ENCODE peak calls at places on chromosomes 5 and 9, in five cellular contexts. P is H1, Q is K562, B is GM12878, W is HepG2. T is an unnamed sample.

GRCh38 chr9:1005043-1005667 is 28.7 kb downstream of the DMRT3 start:
- DNase-seq in Q (peak; percentile 7), B (peak; percentile 53), P (no peak), W (peak; percentile 47), T (peak; percentile 24)

GRCh38 chr5:116492016-116492623 is 82.5 kb downstream of the SEMA6A start:
- DNase-seq in W (peak; percentile 26), Q (no peak), B (no peak), P (no peak), T (no peak)

GRCh38 chr9:137138701-137139467 is at the start of gene GRIN1:
- DNase-seq in W (no peak), P (no peak), Q (peak; percentile 79), B (no peak), T (no peak)

GRCh38 chr5:110463116-110463515 is 263.4 kb downstream of the TMEM232 start:
- DNase-seq in Q (no peak), P (no peak), W (no peak), B (no peak), T (no peak)

GRCh38 chr5:148374693-148375360 is 8.9 kb upstream of the FBXO38 start:
- DNase-seq in P (peak; percentile 29), Q (peak; percentile 38), B (no peak), W (peak; percentile 72), T (peak; percentile 45)

GRCh38 chr9:133990366-133991210 is 1.5 kb downstream of the VAV2 start:
- DNase-seq in Q (no peak), W (peak; percentile 93), B (no peak), P (no peak), T (peak; percentile 21)

GRCh38 chr5:56580864-56581263 is 234.5 kb upstream of the MAP3K1 start:
- DNase-seq in B (no peak), W (no peak), Q (no peak), P (no peak), T (no peak)

GRCh38 chr5:68246802-68247201 is 31.2 kb downstream of the PIK3R1 start:
- DNase-seq in Q (no peak), P (no peak), W (no peak), B (no peak), T (no peak)

GRCh38 chr9:7382365-7382764 is 417.2 kb downstream of the DMAC1 start:
- DNase-seq in B (no peak), W (no peak), P (no peak), Q (no peak), T (no peak)

GRCh38 chr5:152595327-152595890 is 190.3 kb upstream of the NMUR2 start:
- DNase-seq in P (no peak), B (no peak), Q (no peak), W (no peak), T (no peak)

GRCh38 chr5:128356011-128356410 is 182.0 kb downstream of the FBN2 start:
- DNase-seq in W (no peak), Q (no peak), B (no peak), P (no peak), T (no peak)

GRCh38 chr9:100580255-100580654 is 2.4 kb downstream of the CAVIN4 start:
- DNase-seq in W (no peak), B (no peak), Q (no peak), P (no peak), T (no peak)

GRCh38 chr5:151126199-151126645 is 31.4 kb downstream of the ANXA6 start:
- DNase-seq in Q (peak; percentile 89), B (peak; percentile 66), P (peak; percentile 29), W (peak; percentile 68), T (peak; percentile 38)

GRCh38 chr5:167284491-167284890 is 1007.0 kb upstream of the WWC1 start:
- DNase-seq in Q (no peak), P (no peak), W (no peak), B (no peak), T (no peak)

GRCh38 chr5:16774806-16775205 is 158.0 kb upstream of the RETREG1 start:
- DNase-seq in B (no peak), W (peak; percentile 59), P (no peak), Q (no peak), T (no peak)

GRCh38 chr9:125538092-125538473 is 168.9 kb downstream of the MAPKAP1 start:
- DNase-seq in B (no peak), Q (no peak), P (no peak), W (peak; percentile 84), T (peak; percentile 74)

GRCh38 chr9:125663127-125663526 is 43.9 kb downstream of the MAPKAP1 start:
- DNase-seq in Q (no peak), B (no peak), P (no peak), W (no peak), T (peak; percentile 68)

GRCh38 chr9:21994526-21994995 is at the start of gene CDKN2B-AS1:
- DNase-seq in P (no peak), B (no peak), Q (no peak), W (no peak), T (peak; percentile 65)

GRCh38 chr5:169599451-169599850 is 15.9 kb downstream of the SPDL1 start:
- DNase-seq in B (no peak), Q (no peak), P (no peak), W (no peak), T (no peak)

GRCh38 chr5:178338126-178338749 is 105.6 kb upstream of the PHYKPL start:
- DNase-seq in B (no peak), Q (no peak), W (no peak), P (no peak), T (no peak)

GRCh38 chr5:180658774-180659564 is 9.6 kb upstream of the FLT4 start:
- DNase-seq in Q (no peak), P (no peak), W (no peak), B (no peak), T (no peak)

GRCh38 chr9:131279196-131279926 is 3.1 kb upstream of the FAM78A start:
- DNase-seq in P (no peak), Q (peak; percentile 64), B (no peak), W (no peak), T (no peak)

GRCh38 chr5:172293054-172293744 is 9.6 kb upstream of the UBTD2 start:
- DNase-seq in P (peak; percentile 27), W (peak; percentile 80), Q (peak; percentile 19), B (no peak), T (peak; percentile 63)

GRCh38 chr5:91386120-91386519 is 3.0 kb upstream of the ARRDC3 start:
- DNase-seq in P (no peak), W (no peak), Q (no peak), B (no peak), T (no peak)

GRCh38 chr9:104269996-104270963 is 176.2 kb downstream of the SMC2 start:
- DNase-seq in B (no peak), Q (no peak), W (peak; percentile 33), P (no peak), T (no peak)
- TF ChIP-seq SIN3A in B (no peak), Q (no peak), W (no peak), P (no peak), T (no peak)

GRCh38 chr5:176386491-176386890 is 1.9 kb downstream of the NOP16 start:
- DNase-seq in W (no peak), B (no peak), Q (no peak), P (no peak), T (no peak)

GRCh38 chr5:176388003-176388340 is 426 bp downstream of the NOP16 start:
- DNase-seq in B (no peak), W (peak; percentile 31), P (no peak), Q (peak; percentile 72), T (no peak)

GRCh38 chr5:176387384-176387925 is 943 bp downstream of the NOP16 start:
- DNase-seq in Q (no peak), B (no peak), P (no peak), W (no peak), T (no peak)

GRCh38 chr5:176389114-176389768 is 690 bp downstream of the HIGD2A start:
- DNase-seq in P (no peak), Q (peak; percentile 91), W (no peak), B (no peak), T (no peak)

GRCh38 chr5:176388341-176389113 is at the start of the genes HIGD2A and NOP16:
- DNase-seq in B (peak; percentile 97), W (peak; percentile 98), Q (peak; percentile 84), P (peak; percentile 93), T (peak; percentile 98)
- TF ChIP-seq POLR2A in B (peak; percentile 90), W (peak; percentile 78), Q (peak; percentile 95), P (peak; percentile 87), T (peak; percentile 80)

DNA sequence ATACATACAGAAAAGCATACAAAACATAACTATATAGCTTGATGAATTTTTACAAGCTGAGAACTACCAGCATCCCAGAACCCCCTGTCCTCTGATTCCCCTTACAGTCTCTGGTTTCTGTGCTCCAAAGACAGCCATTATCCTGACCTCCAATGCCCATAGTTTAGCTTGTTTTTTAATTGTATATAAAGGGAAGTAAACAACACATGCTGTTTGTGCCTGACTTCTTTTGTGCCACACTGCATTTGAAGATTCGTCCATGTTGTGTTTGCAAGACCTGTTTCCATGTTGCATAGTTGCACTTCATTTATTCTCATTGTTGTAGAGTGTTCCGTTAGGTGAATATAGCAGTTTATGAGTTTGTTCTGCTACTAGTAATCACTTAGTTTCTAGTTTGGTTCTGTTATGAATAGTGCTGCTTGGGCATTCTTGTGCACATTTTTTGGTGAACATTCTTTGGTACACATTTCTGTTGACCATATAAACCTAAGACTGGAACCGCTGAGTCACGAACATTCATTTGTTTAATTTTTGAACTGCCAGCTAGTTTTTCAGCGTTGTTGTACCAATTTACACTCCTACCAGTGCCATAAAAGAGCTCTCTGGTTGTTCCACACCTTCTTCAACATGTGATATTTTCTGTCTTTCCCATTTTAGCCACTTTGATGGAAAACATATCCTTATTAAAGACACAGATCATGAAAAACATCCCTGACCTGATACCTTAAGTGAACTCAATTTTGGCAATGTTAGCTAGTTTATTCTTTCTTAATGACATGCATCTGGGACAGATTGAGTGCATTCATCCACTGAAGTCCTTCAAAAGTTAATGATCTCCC is 78.1 kb upstream of the ANXA1 start:
- DNase-seq in B (no peak), W (no peak), P (no peak), Q (no peak), T (no peak)
- TF ChIP-seq SIN3A in B (no peak), W (no peak), P (no peak), Q (no peak), T (no peak)

GRCh38 chr5:10604975-10605374 is 41.1 kb downstream of the ANKRD33B start:
- DNase-seq in Q (no peak), P (no peak), W (no peak), B (no peak), T (no peak)

GRCh38 chr5:10601246-10602030 is 37.6 kb downstream of the ANKRD33B start:
- DNase-seq in W (peak; percentile 47), Q (peak; percentile 49), B (no peak), P (no peak), T (peak; percentile 16)

GRCh38 chr5:10599828-10600227 is 36.0 kb downstream of the ANKRD33B start:
- DNase-seq in B (no peak), Q (no peak), P (no peak), W (no peak), T (no peak)

GRCh38 chr5:10600629-10601245 is 36.9 kb downstream of the ANKRD33B start:
- DNase-seq in B (no peak), P (no peak), Q (no peak), W (no peak), T (no peak)

DNA sequence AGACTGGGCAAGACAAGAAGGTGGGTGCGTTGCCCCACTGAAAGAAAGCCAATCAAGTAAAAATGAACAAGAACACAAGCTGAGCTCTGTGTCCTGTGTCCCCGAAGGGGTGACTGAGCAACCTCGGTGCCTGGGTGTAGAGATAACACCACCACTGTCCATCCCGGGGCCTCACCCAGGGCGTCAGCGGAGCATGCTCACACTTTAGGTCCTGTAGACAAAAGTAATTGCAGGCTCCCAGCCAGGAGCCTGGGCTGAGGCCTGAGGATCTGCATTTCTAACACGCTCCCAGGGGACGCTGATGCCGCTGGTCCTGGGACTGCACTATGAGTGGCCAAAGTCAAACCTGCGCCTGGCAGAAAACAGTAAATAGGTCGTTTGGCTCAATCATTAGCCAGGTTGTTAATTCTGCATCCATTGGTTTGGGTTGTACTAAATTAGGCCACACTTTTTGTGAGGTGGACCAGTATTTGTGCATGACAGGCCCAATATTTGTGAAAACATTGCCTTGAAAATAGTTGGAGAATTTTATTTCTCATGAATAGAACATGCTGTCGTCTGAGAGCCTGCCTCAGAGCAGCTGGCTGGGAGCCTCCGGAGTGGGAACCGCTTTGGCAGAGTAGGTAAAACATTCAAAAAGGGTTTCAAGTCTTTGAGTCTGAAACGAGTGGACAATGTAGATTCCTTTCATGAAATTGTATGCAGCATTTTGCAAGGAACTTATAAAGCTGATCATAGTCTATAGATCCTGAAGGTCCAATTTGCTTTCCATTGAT is 38.3 kb downstream of the ANKRD33B start:
- DNase-seq in B (no peak), P (no peak), Q (peak; percentile 67), W (no peak), T (no peak)
- TF ChIP-seq POLR2A in B (no peak), P (no peak), Q (no peak), W (no peak), T (no peak)

T was measured in HCT116.